ENCODE peak calls at places on chromosomes 16 and 17, in four cellular contexts. X is SK-N-SH, T is GM12878, J is H1. A is an unnamed sample.

GRCh38 chr16:80459331-80459777 is 81.4 kb upstream of the DYNLRB2 start:
- DNase-seq in X (no peak), J (no peak), T (no peak), A (no peak)

GRCh38 chr16:70681382-70682238 is 4.2 kb downstream of the MTSS2 start:
- DNase-seq in J (no peak), X (peak; percentile 51), T (no peak), A (peak; percentile 92)

GRCh38 chr17:12637015-12637414 is 28.7 kb upstream of the MYOCD start:
- DNase-seq in X (no peak), J (peak; percentile 47), T (no peak), A (no peak)

GRCh38 chr17:2898255-2898926 is 102.2 kb downstream of the RAP1GAP2 start:
- DNase-seq in X (peak; percentile 85), J (no peak), T (no peak), A (no peak)

GRCh38 chr16:23174622-23175021 is 7.9 kb upstream of the SCNN1G start:
- DNase-seq in T (no peak), J (no peak), X (no peak), A (no peak)

GRCh38 chr17:31319253-31319661 is 2.2 kb downstream of the EVI2A start:
- DNase-seq in T (peak; percentile 72), J (no peak), X (no peak), A (no peak)

GRCh38 chr17:80858301-80859003 is 133.2 kb upstream of the CHMP6 start:
- DNase-seq in J (no peak), X (no peak), T (no peak), A (no peak)

GRCh38 chr17:15942207-15942833 is 2.6 kb upstream of the ADORA2B start:
- DNase-seq in X (no peak), T (no peak), J (no peak), A (no peak)

GRCh38 chr17:68973098-68973929 is 18.1 kb upstream of the ABCA8 start:
- DNase-seq in J (no peak), T (no peak), X (no peak), A (no peak)

GRCh38 chr16:4935231-4935855 is 1.6 kb downstream of the PPL start:
- DNase-seq in T (no peak), J (no peak), X (no peak), A (no peak)

GRCh38 chr17:1491406-1492248 is 859 bp downstream of the MYO1C start:
- DNase-seq in X (peak; percentile 96), J (no peak), T (no peak), A (no peak)

GRCh38 chr17:8421571-8421970 is 14.1 kb upstream of the NDEL1 start:
- DNase-seq in T (no peak), X (no peak), J (no peak), A (no peak)

GRCh38 chr16:74749291-74750055 is 25.1 kb downstream of the FA2H start:
- DNase-seq in T (no peak), X (no peak), J (no peak), A (no peak)

GRCh38 chr17:48162946-48163506 is 55.5 kb downstream of the SNX11 start:
- DNase-seq in T (no peak), X (no peak), J (no peak), A (peak; percentile 56)

GRCh38 chr16:8167436-8167835 is 422.9 kb downstream of the TMEM114 start:
- DNase-seq in J (no peak), X (no peak), T (no peak), A (no peak)

GRCh38 chr16:50332599-50332998 is 36.2 kb downstream of the BRD7 start:
- DNase-seq in T (no peak), X (no peak), J (no peak), A (no peak)

GRCh38 chr17:46063239-46063638 is 64.2 kb downstream of the STH start:
- DNase-seq in T (no peak), X (no peak), J (no peak), A (no peak)

GRCh38 chr17:68646626-68647526 is 45.7 kb upstream of the FAM20A start:
- DNase-seq in J (no peak), X (no peak), T (no peak), A (no peak)

GRCh38 chr17:79836952-79837887 is 2.0 kb downstream of the CBX4 start:
- DNase-seq in X (peak; percentile 68), J (no peak), T (no peak), A (peak; percentile 88)

GRCh38 chr16:3963203-3963602 is 82.7 kb upstream of the CREBBP start:
- DNase-seq in X (no peak), J (no peak), T (no peak), A (no peak)

DNA sequence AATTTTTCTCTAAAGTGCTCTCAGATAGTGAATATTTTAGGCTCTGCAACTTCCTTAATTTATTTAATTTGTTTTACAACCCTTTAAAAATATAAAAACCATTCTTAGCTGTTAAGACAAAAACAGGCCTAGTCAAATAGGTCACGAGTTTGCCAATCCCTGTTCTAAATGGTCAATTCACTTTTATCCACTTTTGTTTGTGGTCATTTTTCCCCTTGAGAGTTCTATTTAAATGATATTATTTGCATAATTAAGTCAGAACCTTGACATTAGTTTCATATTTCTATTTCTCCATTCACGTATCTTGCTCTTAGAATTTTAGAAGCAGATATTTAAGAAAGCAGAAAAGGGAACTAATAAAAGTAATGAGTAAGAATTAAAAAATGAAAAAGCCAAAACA is 4.0 kb downstream of the AMFR start:
- DNase-seq in T (peak; percentile 44), J (no peak), X (no peak), A (no peak)
- TF ChIP-seq TCF12 in T (no peak), J (no peak), X (no peak), A (no peak)

GRCh38 chr16:15976929-15977637 is 27.7 kb downstream of the ABCC1 start:
- DNase-seq in X (no peak), J (no peak), T (no peak), A (no peak)
- TF ChIP-seq TCF12 in X (no peak), J (no peak), T (no peak), A (no peak)

GRCh38 chr17:78558181-78558850 is 18.9 kb downstream of the DNAH17 start:
- DNase-seq in T (no peak), J (no peak), X (peak; percentile 74), A (peak; percentile 89)

GRCh38 chr17:78559024-78559423 is 18.2 kb downstream of the DNAH17 start:
- DNase-seq in T (no peak), J (no peak), X (no peak), A (no peak)

GRCh38 chr17:78556812-78557211 is 20.4 kb downstream of the DNAH17 start:
- DNase-seq in T (no peak), J (no peak), X (no peak), A (no peak)

GRCh38 chr17:78555741-78556401 is 21.3 kb downstream of the DNAH17 start:
- DNase-seq in X (no peak), T (no peak), J (no peak), A (no peak)

DNA sequence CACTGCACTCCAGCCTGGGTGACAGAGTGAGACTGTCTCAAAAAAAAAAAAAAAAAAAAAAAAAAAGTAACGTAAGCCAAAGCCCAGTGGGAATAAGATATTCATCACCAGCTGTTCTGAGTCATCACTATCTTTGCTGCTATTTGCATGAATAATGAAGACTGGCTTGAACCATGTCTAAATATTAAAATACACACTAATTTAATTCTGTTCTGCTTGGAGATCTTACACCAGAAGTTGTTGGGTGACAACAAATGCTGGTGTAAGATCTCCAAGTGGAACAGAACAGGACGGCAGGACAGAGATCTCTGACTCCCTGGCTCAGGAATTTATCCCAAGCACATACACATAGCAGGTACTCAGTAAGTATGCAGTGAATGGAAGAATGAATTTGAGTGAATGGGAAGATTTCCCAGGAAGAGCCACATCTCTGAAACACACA is 19.6 kb downstream of the DNAH17 start:
- DNase-seq in J (no peak), X (peak; percentile 59), T (no peak), A (no peak)
- TF ChIP-seq TCF12 in J (no peak), X (peak; percentile 65), T (no peak), A (no peak)

DNA sequence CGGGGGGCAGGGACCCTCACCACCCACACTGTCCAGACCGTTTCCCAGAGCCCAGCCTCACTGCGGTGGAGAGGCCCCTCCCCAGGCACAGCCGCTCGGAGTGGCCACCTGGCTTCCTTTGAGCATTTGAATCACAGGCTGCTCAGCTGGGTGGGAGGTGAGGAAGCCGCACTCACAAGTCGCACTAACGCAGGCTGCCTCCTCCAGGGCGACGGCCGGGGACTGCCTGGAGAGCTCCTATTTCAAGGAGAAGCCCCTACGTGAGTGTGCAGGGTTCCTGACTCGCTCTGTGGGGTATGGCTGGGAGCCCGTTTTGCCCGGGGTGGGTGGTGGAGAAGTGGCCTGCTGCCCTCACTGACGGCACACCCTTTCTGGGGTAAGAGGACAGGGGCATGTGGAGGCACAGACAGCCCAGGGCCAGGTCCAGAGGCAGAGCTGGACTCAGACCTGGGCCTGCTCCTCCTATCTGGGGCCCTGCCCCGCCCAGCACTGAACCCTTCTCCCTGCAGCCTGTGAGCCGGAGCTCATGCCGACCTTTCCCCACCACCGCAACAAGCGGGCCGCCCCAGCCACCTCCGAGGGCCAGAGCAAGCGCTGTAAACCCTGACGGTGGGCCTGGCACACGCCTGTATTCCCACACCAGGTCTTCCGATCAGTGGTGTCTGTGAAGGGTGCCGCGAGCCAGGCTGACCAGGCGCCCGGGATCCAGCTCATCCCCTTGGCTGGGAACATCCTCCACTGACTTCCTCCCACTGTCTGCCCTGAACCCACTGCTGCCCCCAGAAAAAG is 6.2 kb downstream of the SPATA2L start:
- DNase-seq in J (no peak), T (no peak), X (peak; percentile 29), A (peak; percentile 64)
- TF ChIP-seq TCF12 in J (no peak), T (no peak), X (no peak), A (no peak)

DNA sequence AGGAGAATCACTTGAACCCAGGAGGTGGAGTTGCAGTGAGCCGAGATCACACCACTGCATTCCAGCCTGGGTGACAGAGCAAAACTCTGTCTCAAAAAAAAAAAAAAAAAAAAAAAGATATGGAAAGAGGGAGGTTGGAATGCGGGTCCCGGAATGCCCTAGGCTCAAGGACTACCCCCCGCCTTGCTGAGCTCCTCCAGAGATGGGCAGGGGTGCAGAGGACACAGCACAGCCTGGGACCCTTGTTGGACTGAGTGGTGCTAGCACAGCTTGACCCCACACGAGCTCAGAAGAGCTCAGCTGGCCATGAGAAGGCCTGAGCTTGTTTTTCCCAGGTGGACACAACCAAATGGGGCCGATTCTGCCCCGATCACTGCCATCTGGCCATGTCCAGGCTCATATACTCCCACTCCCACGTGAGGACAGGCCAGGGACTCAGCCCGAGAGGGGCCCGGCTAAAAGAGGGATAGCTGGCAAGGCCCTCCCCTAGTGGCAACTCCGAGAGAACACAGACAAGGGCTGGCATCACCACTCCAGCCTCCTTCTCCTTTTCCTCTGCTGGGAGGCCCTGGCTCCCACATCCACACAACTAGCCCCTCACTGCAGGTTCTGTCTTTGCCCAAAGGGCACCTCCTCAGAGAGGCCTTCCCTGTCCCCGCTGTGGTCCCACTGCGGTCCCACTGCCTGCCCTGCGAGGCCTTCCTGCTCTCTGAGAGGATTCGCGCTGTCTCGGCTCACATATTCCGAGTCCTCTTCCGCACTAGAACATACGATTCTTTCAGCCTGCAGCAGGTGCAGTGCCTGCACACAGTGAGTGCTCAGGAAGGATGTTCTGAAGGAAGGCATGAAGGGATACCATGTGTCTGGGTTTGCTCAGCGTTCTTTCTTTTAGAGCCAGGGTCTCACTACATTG is 11.0 kb downstream of the SGCA start:
- DNase-seq in J (no peak), X (no peak), T (no peak), A (no peak)
- TF ChIP-seq TCF12 in J (no peak), X (no peak), T (no peak), A (no peak)